ENCODE peak calls at places on chromosome 2, in ten cellular contexts. F is osteocyte, L is right atrium auricular region, D is body of pancreas, O is Calu3, P is K562, H is astrocyte of the cerebellum, T is heart right ventricle, C is heart left ventricle, G is vagina. I is an unnamed sample.

GRCh38 chr2:204984421-204984925 is 439.2 kb downstream of the PARD3B start:
- DNase-seq in F (no peak), L (no peak), D (no peak), O (no peak), P (no peak), H (no peak), T (no peak), C (no peak), G (no peak), I (no peak)

GRCh38 chr2:161237397-161238263 is 70.6 kb upstream of the PSMD14 start:
- DNase-seq in F (no peak), L (no peak), D (peak; percentile 55), O (peak; percentile 29), P (no peak), H (no peak), T (peak; percentile 52), C (peak; percentile 31), G (no peak), I (no peak)

GRCh38 chr2:170949415-170949814 is 20.4 kb downstream of the GORASP2 start:
- DNase-seq in F (no peak), L (no peak), D (no peak), O (no peak), P (no peak), H (no peak), T (no peak), C (no peak), G (no peak), I (no peak)

GRCh38 chr2:217466104-217466503 is 536.7 kb downstream of the TNS1 start:
- DNase-seq in F (no peak), L (no peak), D (no peak), O (no peak), P (no peak), H (no peak), T (no peak), C (no peak), G (no peak), I (no peak)

GRCh38 chr2:232696609-232697058 is 497 bp upstream of the GIGYF2 start:
- DNase-seq in F (no peak), L (no peak), D (no peak), O (no peak), P (no peak), H (no peak), T (no peak), C (no peak), G (no peak), I (no peak)

GRCh38 chr2:241309684-241310117 is 5.8 kb downstream of the HDLBP start:
- DNase-seq in F (no peak), L (no peak), D (no peak), O (no peak), P (no peak), H (no peak), T (no peak), C (no peak), G (no peak), I (no peak)

GRCh38 chr2:46431481-46432235 is 47.7 kb upstream of the TMEM247 start:
- DNase-seq in F (no peak), L (no peak), D (no peak), O (no peak), P (no peak), H (no peak), T (no peak), C (no peak), G (no peak), I (no peak)

GRCh38 chr2:108560241-108560811 is 26.1 kb downstream of the LIMS1 start:
- DNase-seq in F (no peak), L (no peak), D (no peak), O (no peak), P (no peak), H (no peak), T (no peak), C (no peak), G (no peak), I (no peak)

GRCh38 chr2:119429225-119430000 is 2.2 kb upstream of the TMEM37 start:
- DNase-seq in F (no peak), L (no peak), D (no peak), O (no peak), P (no peak), H (peak; percentile 12), T (no peak), C (no peak), G (no peak), I (no peak)

DNA sequence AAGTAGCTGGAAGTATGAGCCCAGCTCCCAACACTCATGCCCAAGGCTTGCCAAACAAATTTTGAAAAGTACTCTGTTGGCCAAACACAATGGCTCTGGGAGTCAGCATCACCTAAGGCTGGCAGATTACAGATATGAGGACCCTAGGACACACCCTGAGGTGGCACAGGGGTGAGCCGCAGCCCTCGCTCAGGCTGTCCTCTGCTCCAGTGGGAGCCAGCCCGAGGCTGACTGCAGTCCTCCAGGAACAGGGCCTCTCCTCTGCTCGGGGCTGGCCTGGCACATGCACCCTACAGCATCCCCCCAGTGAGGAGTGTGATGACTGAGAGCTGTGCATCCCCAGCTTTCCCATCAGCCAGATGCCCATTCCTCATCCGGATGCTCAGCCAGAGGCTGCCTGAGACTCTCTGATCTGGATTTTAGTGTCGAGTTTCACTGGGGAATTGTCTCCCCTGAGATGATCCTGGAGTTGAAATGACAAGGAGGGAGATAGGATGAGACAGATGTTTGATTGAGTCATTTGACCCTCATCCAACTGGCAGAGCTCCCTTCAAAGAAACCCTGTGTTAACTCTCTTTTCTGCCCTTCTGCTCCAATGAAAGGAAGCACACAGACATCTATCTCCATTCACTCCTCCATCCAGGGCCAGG is 269.3 kb upstream of the NCKAP5 start:
- DNase-seq in F (no peak), L (peak; percentile 50), D (no peak), O (no peak), P (no peak), H (no peak), T (no peak), C (no peak), G (no peak), I (no peak)
- TF ChIP-seq CTCF in F (no peak), L (no peak), D (no peak), O (no peak), P (no peak), H (no peak), T (no peak), C (no peak), G (no peak), I (no peak)

GRCh38 chr2:190506666-190507065 is 27.9 kb downstream of the NEMP2 start:
- DNase-seq in F (no peak), L (no peak), D (no peak), O (no peak), P (no peak), H (no peak), T (no peak), C (no peak), G (no peak), I (no peak)
- TF ChIP-seq CTCF in F (no peak), L (no peak), D (no peak), O (no peak), P (no peak), H (no peak), T (no peak), C (no peak), G (no peak), I (no peak)

GRCh38 chr2:238239872-238240760 is at the start of gene HES6:
- DNase-seq in F (peak; percentile 95), L (peak; percentile 89), D (peak; percentile 94), O (peak; percentile 91), P (peak; percentile 96), H (peak; percentile 48), T (peak; percentile 90), C (peak; percentile 91), G (no peak), I (peak; percentile 89)

GRCh38 chr2:238239552-238239871 is 326 bp downstream of the HES6 start:
- DNase-seq in F (no peak), L (no peak), D (peak; percentile 42), O (peak; percentile 30), P (peak; percentile 22), H (no peak), T (no peak), C (no peak), G (no peak), I (no peak)

GRCh38 chr2:238237441-238237840 is 2.4 kb downstream of the HES6 start:
- DNase-seq in F (no peak), L (no peak), D (no peak), O (no peak), P (no peak), H (no peak), T (no peak), C (no peak), G (no peak), I (no peak)

GRCh38 chr2:238238311-238238765 is 1.5 kb downstream of the HES6 start:
- DNase-seq in F (no peak), L (no peak), D (no peak), O (no peak), P (no peak), H (no peak), T (no peak), C (no peak), G (no peak), I (no peak)

DNA sequence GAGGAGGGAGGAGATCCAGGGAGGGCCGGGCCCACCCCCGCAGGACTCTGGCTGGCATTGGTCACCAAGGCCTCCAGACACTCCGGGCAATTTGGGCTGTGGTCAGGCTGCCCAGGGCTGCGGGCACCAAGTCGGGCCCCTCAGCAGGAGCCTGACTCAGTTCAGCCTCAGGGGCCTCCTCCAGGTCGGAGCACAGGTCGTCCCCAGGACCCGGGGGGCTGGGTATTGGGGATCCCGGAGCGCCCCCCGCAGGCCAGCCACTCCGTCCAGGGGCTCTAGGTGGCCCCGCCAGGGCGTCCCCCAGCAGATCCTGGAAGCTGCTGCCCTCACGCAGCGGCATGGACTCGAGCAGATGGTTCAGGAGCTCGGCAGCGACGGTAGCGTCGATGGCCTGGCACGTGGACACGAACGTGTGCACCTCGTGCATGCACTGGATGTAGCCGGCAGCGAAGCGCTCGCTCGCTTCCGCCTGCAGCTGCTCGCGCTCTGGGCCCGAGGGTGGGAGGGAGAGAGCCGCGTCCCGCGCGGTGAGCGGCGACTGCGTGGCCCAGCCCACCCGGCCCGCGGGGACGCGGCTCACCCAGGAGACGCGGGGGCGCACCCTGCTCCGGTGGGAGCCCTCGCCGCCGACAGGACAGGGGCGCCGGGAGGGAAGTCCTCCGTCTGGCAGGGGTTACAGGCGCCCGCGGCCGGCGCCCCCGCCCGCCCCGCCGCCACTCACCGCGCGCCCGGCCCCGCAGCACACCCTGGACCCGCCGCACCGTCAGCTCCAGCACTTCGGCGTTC is 879 bp downstream of the HES6 start:
- DNase-seq in F (no peak), L (no peak), D (peak; percentile 41), O (no peak), P (peak; percentile 56), H (no peak), T (peak; percentile 36), C (no peak), G (no peak), I (no peak)
- TF ChIP-seq CTCF in F (no peak), L (no peak), D (no peak), O (no peak), P (no peak), H (no peak), T (no peak), C (no peak), G (no peak), I (no peak)

GRCh38 chr2:203925512-203926158 is 10.9 kb upstream of the ICOS start:
- DNase-seq in F (no peak), L (no peak), D (no peak), O (no peak), P (no peak), H (no peak), T (no peak), C (no peak), G (no peak), I (no peak)

GRCh38 chr2:203934006-203934632 is 2.4 kb upstream of the ICOS start:
- DNase-seq in F (no peak), L (no peak), D (no peak), O (no peak), P (no peak), H (no peak), T (no peak), C (no peak), G (no peak), I (no peak)

GRCh38 chr2:203928849-203929248 is 7.7 kb upstream of the ICOS start:
- DNase-seq in F (no peak), L (no peak), D (no peak), O (no peak), P (no peak), H (no peak), T (no peak), C (no peak), G (no peak), I (no peak)
- TF ChIP-seq CTCF in F (peak; percentile 64), L (peak; percentile 29), D (no peak), O (no peak), P (peak; percentile 8), H (peak; percentile 43), T (no peak), C (no peak), G (no peak), I (peak; percentile 15)